ENCODE peak calls at places on chromosomes 11 and 22, in ten cellular contexts. Z is mammary epithelial cell, Y is neuronal stem cell, D is H9, E is endodermal cell, T is H1, W is mesenchymal stem cell, R is aorta, P is transverse colon, J is left lung. M is an unnamed sample. For H3K4me1, the result is how much of the 10 kb centered on the place peaks cover.

GRCh38 chr22:41822289-41823057 is 10.4 kb upstream of the SREBF2 start:
- DNase-seq in W (peak), E (no peak), T (no peak), Y (no peak), J (no peak), R (no peak), Z (peak), P (no peak), D (no peak), M (no peak)

GRCh38 chr11:69008774-69009440 is 4.1 kb downstream of the MRGPRF start:
- DNase-seq in J (peak), W (peak), D (peak), E (peak), T (no peak), Z (peak), R (peak), Y (no peak), P (peak), M (peak)

GRCh38 chr11:84607975-84608787 is 1019.0 kb downstream of the DLG2 start:
- DNase-seq in J (no peak), T (no peak), R (no peak), Y (no peak), D (no peak), Z (no peak), P (no peak), E (no peak), W (no peak), M (no peak)

GRCh38 chr11:131033151-131033651 is 116.9 kb upstream of the SNX19 start:
- DNase-seq in D (peak), J (no peak), P (no peak), Y (no peak), T (no peak), R (no peak), E (peak), W (peak), Z (peak), M (peak)

GRCh38 chr11:61783717-61784505 is 8.5 kb downstream of the TMEM258 start:
- DNase-seq in J (no peak), T (no peak), E (no peak), W (peak), P (no peak), Y (no peak), Z (no peak), R (no peak), D (peak), M (no peak)

GRCh38 chr11:63998558-63999348 is 12.5 kb downstream of the OTUB1 start:
- DNase-seq in E (peak), T (peak), Y (peak), J (peak), R (no peak), D (peak), W (no peak), P (no peak), Z (peak), M (no peak)

GRCh38 chr11:22792497-22792896 is 37.1 kb downstream of the SVIP start:
- DNase-seq in D (no peak), R (no peak), W (peak), J (no peak), E (no peak), Z (peak), Y (no peak), T (no peak), P (no peak), M (peak)

GRCh38 chr11:124718801-124719200 is 20.9 kb upstream of the NRGN start:
- DNase-seq in D (no peak), W (no peak), P (no peak), T (no peak), R (no peak), E (no peak), J (no peak), Z (no peak), Y (no peak), M (no peak)

GRCh38 chr11:4092031-4092430 is 2.6 kb upstream of the RRM1 start:
- DNase-seq in Y (no peak), J (no peak), R (no peak), E (no peak), T (no peak), W (no peak), P (no peak), D (no peak), Z (no peak), M (no peak)

GRCh38 chr22:38871360-38872171 is 450 bp downstream of the CBX6 start:
- DNase-seq in E (peak), Y (no peak), P (no peak), T (peak), W (peak), D (no peak), J (peak), R (peak), Z (peak), M (peak)

GRCh38 chr11:100151944-100152343 is 535.1 kb upstream of the ARHGAP42 start:
- DNase-seq in Y (no peak), Z (peak), J (no peak), E (no peak), D (no peak), T (no peak), R (no peak), W (peak), P (no peak), M (peak)

GRCh38 chr11:134797411-134798089 is 385.5 kb upstream of the B3GAT1 start:
- DNase-seq in R (no peak), Z (no peak), D (no peak), W (no peak), P (no peak), Y (no peak), E (no peak), J (no peak), T (no peak), M (no peak)

GRCh38 chr11:112612283-112612849 is 348.9 kb upstream of the NCAM1 start:
- DNase-seq in J (no peak), Z (peak), D (peak), P (no peak), R (no peak), T (no peak), Y (no peak), E (peak), W (no peak), M (no peak)

GRCh38 chr22:20111045-20111688 is 4.7 kb upstream of the RANBP1 start:
- DNase-seq in D (no peak), Y (no peak), W (peak), T (no peak), E (peak), P (no peak), Z (no peak), J (peak), R (peak), M (no peak)

GRCh38 chr11:33706546-33706945 is 5.9 kb upstream of the C11orf91 start:
- DNase-seq in Z (no peak), R (no peak), E (no peak), W (no peak), D (no peak), P (no peak), J (no peak), Y (no peak), T (no peak), M (no peak)

GRCh38 chr22:42996646-42997365 is 18.1 kb downstream of the PACSIN2 start:
- DNase-seq in J (no peak), T (no peak), Z (no peak), Y (no peak), P (no peak), D (no peak), R (peak), W (no peak), E (no peak), M (no peak)
- H3K4me1 ChIP-seq in J (half or more), T (under half), Z (half or more), Y (under half), P (half or more), D (under half), R (under half), W (under half), E (under half), M (half or more)

DNA sequence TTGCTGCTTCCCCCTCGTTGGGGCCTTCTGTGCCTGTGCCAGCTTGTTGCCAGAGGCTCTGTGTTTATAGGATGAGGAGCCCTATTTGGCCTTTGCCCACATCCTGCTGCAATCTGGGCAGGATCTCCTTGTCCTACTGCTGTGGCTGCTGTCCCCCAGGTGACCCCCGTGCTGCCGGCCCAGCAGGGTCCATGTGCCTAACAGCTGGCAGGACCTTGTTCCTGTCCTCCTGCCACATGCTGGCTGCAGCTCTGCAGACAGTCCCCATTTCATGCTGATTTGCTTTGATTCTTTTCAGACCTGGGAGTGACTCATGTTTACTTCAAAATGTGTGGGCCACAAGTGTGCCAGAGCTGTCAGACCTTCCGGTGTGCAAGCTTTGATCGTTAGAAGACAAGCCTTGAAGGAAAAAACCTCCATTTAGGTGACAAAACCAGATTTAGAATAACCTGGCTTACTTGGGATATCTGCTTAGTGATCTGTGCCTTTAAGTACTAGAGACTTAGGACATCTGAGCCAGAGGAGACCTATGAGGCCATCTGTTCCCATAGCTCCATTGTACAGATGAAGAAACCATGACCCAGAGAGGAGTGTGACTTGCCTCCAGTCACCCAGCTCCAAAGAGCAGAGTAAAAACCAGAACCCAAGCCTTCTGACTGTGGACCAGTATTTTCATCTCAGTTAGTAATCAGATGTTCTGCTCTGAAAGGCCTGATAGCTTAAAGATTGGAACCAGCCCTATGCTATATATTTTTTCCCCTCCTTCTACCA is 11.1 kb downstream of the NAV2 start:
- DNase-seq in D (no peak), Z (peak), J (peak), E (no peak), T (no peak), R (peak), W (peak), P (no peak), Y (no peak), M (peak)
- H3K27ac ChIP-seq in D (no peak), Z (no peak), J (peak), E (no peak), T (no peak), R (peak), W (no peak), P (peak), Y (no peak), M (no peak)

DNA sequence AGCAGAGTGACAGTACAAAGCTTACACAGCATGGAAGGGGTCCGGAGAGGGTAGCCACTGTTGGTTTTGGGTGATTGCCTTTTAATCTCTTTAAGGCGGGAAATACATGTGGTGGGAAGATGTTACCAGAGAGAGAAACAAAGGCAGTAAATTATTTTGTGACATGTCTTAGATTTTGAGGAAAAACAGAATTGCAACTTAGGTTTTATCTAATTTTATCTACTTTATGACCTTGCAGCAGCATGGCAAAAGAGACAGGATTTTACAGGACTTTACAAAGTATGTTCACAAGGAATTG is 1.9 kb downstream of the IFITM2 start:
- DNase-seq in R (no peak), Z (no peak), J (no peak), W (no peak), D (no peak), T (no peak), Y (no peak), E (no peak), P (no peak), M (no peak)
- H3K4me1 ChIP-seq in R (under half), Z (under half), J (half or more), W (under half), D (under half), T (under half), Y (half or more), E (under half), P (under half), M (under half)

GRCh38 chr11:910589-911030 is at the start of gene CHID1:
- DNase-seq in J (peak), P (peak), T (peak), W (peak), Y (peak), R (peak), Z (peak), D (peak), E (peak), M (peak)

GRCh38 chr11:911031-911889 is 650 bp upstream of the CHID1 start:
- DNase-seq in P (peak), W (peak), R (peak), D (peak), Y (no peak), E (peak), J (no peak), Z (peak), T (no peak), M (peak)

GRCh38 chr11:912266-912665 is 1.7 kb upstream of the CHID1 start:
- DNase-seq in E (no peak), J (peak), D (no peak), Z (no peak), P (no peak), T (no peak), W (no peak), Y (no peak), R (no peak), M (no peak)

GRCh38 chr11:913043-913442 is 2.4 kb upstream of the CHID1 start:
- DNase-seq in W (no peak), R (no peak), Y (no peak), D (no peak), Z (no peak), J (no peak), E (no peak), T (no peak), P (no peak), M (no peak)

DNA sequence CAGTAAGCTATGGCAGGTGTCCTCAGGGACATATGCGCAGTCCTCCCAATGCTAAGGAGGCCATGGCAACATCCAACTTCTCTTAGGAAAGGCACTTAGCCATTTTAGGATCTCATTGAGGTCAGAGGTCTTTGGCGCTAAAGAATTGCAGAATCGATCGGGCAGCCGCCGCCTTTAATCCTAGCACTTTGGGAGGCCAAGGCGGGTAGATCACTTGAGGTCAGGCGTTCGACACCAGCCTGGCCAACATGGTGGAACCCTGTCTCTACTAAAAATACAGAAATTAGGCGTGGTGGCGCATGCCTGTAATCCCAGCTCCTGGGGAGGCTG is 1.2 kb upstream of the CHID1 start:
- DNase-seq in D (no peak), R (no peak), P (no peak), W (no peak), Y (no peak), E (no peak), J (peak), T (no peak), Z (no peak), M (no peak)
- H3K27ac ChIP-seq in D (no peak), R (no peak), P (peak), W (no peak), Y (peak), E (no peak), J (peak), T (no peak), Z (no peak), M (no peak)

DNA sequence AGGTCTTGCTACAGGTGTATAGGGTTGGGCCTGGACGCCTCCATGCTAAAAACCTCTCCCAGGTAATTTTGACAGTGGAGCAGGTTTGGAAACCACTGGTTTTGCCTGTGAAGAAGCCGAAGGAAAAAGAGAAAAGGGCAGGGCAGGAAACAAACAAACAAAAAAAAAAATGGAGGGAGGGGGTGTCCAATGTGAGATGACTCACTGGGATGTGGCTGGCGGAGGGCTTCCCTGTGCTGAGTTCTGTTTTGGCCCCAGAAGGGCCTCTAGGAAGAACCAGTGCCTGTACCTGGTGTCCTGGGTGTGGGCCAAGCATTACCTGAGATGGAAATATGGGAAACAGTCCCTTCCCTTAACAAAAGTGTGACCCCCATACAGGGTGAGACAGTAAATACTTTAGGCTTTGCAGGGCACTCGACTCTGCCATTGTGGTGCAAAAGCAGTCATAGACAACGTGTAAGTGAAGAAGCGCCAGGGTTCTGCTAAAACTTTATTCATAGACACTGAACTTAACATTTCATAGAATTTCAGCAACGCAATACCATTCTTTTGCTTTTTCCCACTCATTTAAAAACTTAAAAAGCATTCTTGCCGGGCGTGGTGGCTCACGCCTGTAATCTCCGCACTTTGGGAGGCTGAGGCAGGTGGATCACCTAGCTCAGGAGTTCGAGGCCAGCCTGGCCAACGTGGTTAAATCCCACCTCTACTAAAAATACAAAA is 9.5 kb upstream of the DGKZ start:
- DNase-seq in T (no peak), D (no peak), E (no peak), Z (no peak), R (no peak), Y (no peak), W (no peak), J (no peak), P (no peak), M (no peak)
- H3K4me1 ChIP-seq in T (half or more), D (under half), E (under half), Z (under half), R (under half), Y (under half), W (under half), J (half or more), P (under half), M (under half)

M was measured in SJSA1.